ENCODE peak calls at places on chromosomes 12 and 14, in nine cellular contexts. J, V, C, H, N, B, K, I and O are unnamed samples.

GRCh38 chr14:77542349-77543239 is 44.0 kb upstream of the ISM2 start:
- DNase-seq in K (no peak), J (no peak), V (no peak), B (no peak), H (no peak), C (no peak), N (no peak), I (peak; percentile 27), O (no peak)

GRCh38 chr12:98456583-98457573 is 58.5 kb upstream of the TMPO start:
- DNase-seq in J (no peak), V (peak; percentile 88), B (no peak), N (peak; percentile 90), C (peak; percentile 31), H (no peak), I (peak; percentile 68), K (no peak), O (no peak)

GRCh38 chr12:55965240-55965639 is 602 bp downstream of the PMEL start:
- DNase-seq in C (no peak), K (no peak), B (no peak), J (no peak), N (no peak), I (no peak), H (no peak), V (no peak), O (no peak)

GRCh38 chr14:20632831-20633771 is 8.4 kb downstream of the OR6S1 start:
- DNase-seq in C (no peak), N (no peak), I (peak; percentile 44), J (peak; percentile 47), K (no peak), B (peak; percentile 34), V (no peak), H (peak; percentile 97), O (no peak)

GRCh38 chr12:645563-646071 is 17.6 kb downstream of the NINJ2 start:
- DNase-seq in J (no peak), N (no peak), I (peak; percentile 78), V (no peak), C (peak; percentile 56), B (no peak), H (no peak), K (no peak), O (no peak)

GRCh38 chr12:26402648-26403047 is 207.3 kb downstream of the SSPN start:
- DNase-seq in B (no peak), V (no peak), I (no peak), H (no peak), J (no peak), K (no peak), N (no peak), C (no peak), O (peak; percentile 71)

GRCh38 chr12:3354586-3354985 is 136.4 kb upstream of the PRMT8 start:
- DNase-seq in V (no peak), H (no peak), N (no peak), K (no peak), C (no peak), I (no peak), B (no peak), J (no peak), O (no peak)

GRCh38 chr12:27957366-27957765 is 15.2 kb downstream of the PTHLH start:
- DNase-seq in I (no peak), H (no peak), N (no peak), B (no peak), V (no peak), C (no peak), J (no peak), K (no peak), O (no peak)

GRCh38 chr12:101792046-101792931 is 38.5 kb downstream of the GNPTAB start:
- DNase-seq in K (no peak), N (no peak), B (no peak), C (no peak), J (no peak), H (no peak), V (no peak), I (no peak), O (no peak)

GRCh38 chr12:116180448-116180847 is 97.0 kb downstream of the MED13L start:
- DNase-seq in V (no peak), J (no peak), K (no peak), H (no peak), N (no peak), I (no peak), C (no peak), B (no peak), O (no peak)

GRCh38 chr14:50943943-50944646 is at the start of gene PYGL:
- DNase-seq in B (no peak), J (no peak), N (peak; percentile 93), K (peak; percentile 89), V (peak; percentile 98), H (peak; percentile 65), C (peak; percentile 83), I (peak; percentile 85), O (no peak)

GRCh38 chr12:45623221-45623620 is 106.3 kb upstream of the ARID2 start:
- DNase-seq in J (no peak), V (no peak), K (no peak), B (no peak), I (no peak), C (no peak), N (no peak), H (no peak), O (no peak)

GRCh38 chr14:81450976-81451375 is 50.9 kb upstream of the STON2 start:
- DNase-seq in N (no peak), K (no peak), C (no peak), V (no peak), J (no peak), I (no peak), H (no peak), B (no peak), O (no peak)

GRCh38 chr14:64763089-64763782 is 59.0 kb downstream of the PLEKHG3 start:
- DNase-seq in N (no peak), K (no peak), B (no peak), I (no peak), H (no peak), J (no peak), C (no peak), V (no peak), O (no peak)

GRCh38 chr14:104171029-104171697 is 32.8 kb downstream of the KIF26A start:
- DNase-seq in K (no peak), J (no peak), B (no peak), V (no peak), N (no peak), C (no peak), H (no peak), I (no peak), O (no peak)
- H3K4me1 ChIP-seq in K (peaks cover 16% of the 10 kb centered on the region), J (no peaks in the 10 kb centered on the region), B (no peaks in the 10 kb centered on the region), V (no peaks in the 10 kb centered on the region), N (no peaks in the 10 kb centered on the region), C (peaks cover 52% of the 10 kb centered on the region), H (no peaks in the 10 kb centered on the region), I (no peaks in the 10 kb centered on the region), O (no peaks in the 10 kb centered on the region)

DNA sequence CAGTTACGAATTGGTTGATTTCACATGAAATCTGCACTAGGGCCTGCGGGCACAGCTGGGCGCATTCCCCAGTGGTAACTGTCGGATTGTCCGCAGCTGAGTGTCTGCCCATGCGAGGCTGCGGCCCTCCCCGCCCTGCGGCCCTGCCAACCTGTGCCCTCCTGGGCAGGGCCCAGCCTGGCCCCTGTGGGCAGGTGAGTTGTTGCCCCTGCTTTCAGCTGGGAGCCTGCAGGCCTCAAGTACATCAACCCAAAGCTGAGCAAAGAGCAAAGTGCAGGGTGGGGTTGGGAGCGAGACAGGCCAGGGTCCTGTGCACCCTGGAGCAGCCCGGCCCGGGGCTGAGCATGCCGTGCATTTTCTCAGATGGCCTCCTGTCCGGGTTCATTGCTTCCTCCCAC is 89.1 kb downstream of the ADGRD1 start:
- DNase-seq in B (no peak), C (no peak), J (no peak), K (no peak), I (no peak), N (peak; percentile 69), V (peak; percentile 77), H (no peak), O (no peak)
- H3K9me3 ChIP-seq in B (no peaks in the 10 kb centered on the region), C (no peaks in the 10 kb centered on the region), J (no peaks in the 10 kb centered on the region), K (no peaks in the 10 kb centered on the region), I (no peaks in the 10 kb centered on the region), N (no peaks in the 10 kb centered on the region), V (no peaks in the 10 kb centered on the region), H (no peaks in the 10 kb centered on the region), O (no peaks in the 10 kb centered on the region)

GRCh38 chr14:73285979-73286378 is 48.7 kb downstream of the PAPLN start:
- DNase-seq in K (no peak), V (no peak), H (no peak), C (no peak), J (no peak), B (no peak), N (no peak), I (no peak), O (no peak)
- H3K4me1 ChIP-seq in K (no peaks in the 10 kb centered on the region), V (no peaks in the 10 kb centered on the region), H (peaks cover 5% of the 10 kb centered on the region), C (peaks cover 5% of the 10 kb centered on the region), J (no peaks in the 10 kb centered on the region), B (no peaks in the 10 kb centered on the region), N (no peaks in the 10 kb centered on the region), I (no peaks in the 10 kb centered on the region), O (no peaks in the 10 kb centered on the region)

GRCh38 chr12:133233006-133233405 is 2.7 kb downstream of the ANHX start:
- DNase-seq in N (no peak), H (no peak), I (no peak), C (no peak), J (no peak), B (no peak), V (no peak), K (no peak), O (no peak)
- H3K9me3 ChIP-seq in N (no peaks in the 10 kb centered on the region), H (peaks cover 69% of the 10 kb centered on the region), I (no peaks in the 10 kb centered on the region), C (peaks cover 30% of the 10 kb centered on the region), J (no peaks in the 10 kb centered on the region), B (no peaks in the 10 kb centered on the region), V (no peaks in the 10 kb centered on the region), K (peaks cover 24% of the 10 kb centered on the region), O (peaks cover 41% of the 10 kb centered on the region)

GRCh38 chr12:120196363-120196762 is 1.8 kb upstream of the GCN1 start:
- DNase-seq in B (no peak), N (no peak), H (no peak), V (no peak), J (no peak), I (peak; percentile 62), C (no peak), K (no peak), O (no peak)
- H3K4me1 ChIP-seq in B (peaks cover 32% of the 10 kb centered on the region), N (peaks cover 2% of the 10 kb centered on the region), H (peaks cover 54% of the 10 kb centered on the region), V (peaks cover 79% of the 10 kb centered on the region), J (peaks cover 57% of the 10 kb centered on the region), I (peaks cover 74% of the 10 kb centered on the region), C (peaks cover 77% of the 10 kb centered on the region), K (peaks cover 60% of the 10 kb centered on the region), O (peaks cover 7% of the 10 kb centered on the region)

GRCh38 chr12:34405286-34406227 is 383.3 kb downstream of the ALG10 start:
- DNase-seq in C (peak; percentile 8), J (no peak), K (peak; percentile 69), B (no peak), V (peak; percentile 54), I (no peak), N (peak; percentile 57), H (no peak), O (peak; percentile 30)

GRCh38 chr12:34407813-34408212 is 385.5 kb downstream of the ALG10 start:
- DNase-seq in C (no peak), V (no peak), H (no peak), J (no peak), I (no peak), N (no peak), B (no peak), K (no peak), O (no peak)

GRCh38 chr12:34404377-34405285 is 382.3 kb downstream of the ALG10 start:
- DNase-seq in J (no peak), K (peak; percentile 48), N (peak; percentile 52), B (no peak), H (no peak), V (peak; percentile 32), C (peak; percentile 1), I (no peak), O (peak; percentile 8)

GRCh38 chr12:34406228-34406995 is 384.1 kb downstream of the ALG10 start:
- DNase-seq in K (peak; percentile 66), C (peak; percentile 3), V (peak; percentile 32), H (no peak), J (peak; percentile 0), N (peak; percentile 51), I (no peak), B (no peak), O (no peak)

GRCh38 chr12:34406996-34407300 is 384.7 kb downstream of the ALG10 start:
- DNase-seq in N (peak; percentile 57), I (no peak), C (no peak), B (no peak), K (no peak), H (no peak), V (peak; percentile 63), J (no peak), O (peak; percentile 24)
- H3K9me3 ChIP-seq in N (peaks cover 9% of the 10 kb centered on the region), I (peaks cover 28% of the 10 kb centered on the region), C (peaks cover 99% of the 10 kb centered on the region), B (peaks cover 28% of the 10 kb centered on the region), K (peaks cover 81% of the 10 kb centered on the region), H (peaks cover 17% of the 10 kb centered on the region), V (no peaks in the 10 kb centered on the region), J (peaks cover 13% of the 10 kb centered on the region), O (peaks cover 97% of the 10 kb centered on the region)